ENCODE peak calls at places on chromosomes 4 and X, in four cellular contexts. Y, B, D and M are unnamed samples.

GRCh38 chr4:172141025-172141424 is 327.8 kb downstream of the GALNTL6 start:
- DNase-seq in D (no peak), B (no peak), Y (no peak), M (no peak)

GRCh38 chr4:31655328-31655727 is 935.2 kb downstream of the PCDH7 start:
- DNase-seq in D (peak; percentile 17), Y (no peak), B (no peak), M (no peak)

GRCh38 chr4:99811850-99812249 is 4.8 kb upstream of the DAPP1 start:
- DNase-seq in Y (no peak), D (peak; percentile 20), B (no peak), M (peak; percentile 59)

GRCh38 chr4:88660446-88661294 is 37.0 kb downstream of the NAP1L5 start:
- DNase-seq in Y (no peak), B (no peak), D (peak; percentile 64), M (no peak)

GRCh38 chr4:155207534-155208257 is 740 bp upstream of the NPY2R start:
- DNase-seq in D (no peak), Y (peak; percentile 58), B (peak; percentile 77), M (peak; percentile 90)

GRCh38 chrX:9875801-9876200 is 89.6 kb downstream of the SHROOM2 start:
- DNase-seq in D (no peak), B (no peak), Y (no peak), M (no peak)

GRCh38 chr4:75512336-75513211 is 1.6 kb downstream of the RCHY1 start:
- DNase-seq in D (peak; percentile 54), B (no peak), Y (no peak), M (peak; percentile 69)

GRCh38 chrX:47202316-47202715 is 8.7 kb downstream of the UBA1 start:
- DNase-seq in Y (no peak), B (no peak), D (no peak), M (no peak)

GRCh38 chrX:19661977-19662376 is 146.7 kb upstream of the MAP3K15 start:
- DNase-seq in B (no peak), D (peak; percentile 50), Y (no peak), M (no peak)

GRCh38 chr4:54400802-54401201 is 171.7 kb downstream of the PDGFRA start:
- DNase-seq in Y (no peak), D (peak; percentile 80), B (no peak), M (peak; percentile 14)

GRCh38 chr4:25441519-25442117 is 64.6 kb downstream of the ANAPC4 start:
- DNase-seq in Y (peak; percentile 54), B (peak; percentile 71), D (peak; percentile 59), M (peak; percentile 80)

GRCh38 chr4:69497081-69497480 is 1.4 kb upstream of the UGT2B4 start:
- DNase-seq in B (no peak), D (no peak), Y (no peak), M (peak; percentile 27)

GRCh38 chr4:116522922-116523321 is 562.5 kb downstream of the TRAM1L1 start:
- DNase-seq in B (no peak), D (no peak), Y (no peak), M (no peak)

GRCh38 chrX:68429216-68429615 is 4.1 kb downstream of the OPHN1 start:
- DNase-seq in Y (no peak), D (no peak), B (no peak), M (no peak)

GRCh38 chrX:40171513-40172168 is 73.9 kb upstream of the BCOR start:
- DNase-seq in D (no peak), B (peak; percentile 36), Y (no peak), M (peak; percentile 39)

GRCh38 chr4:155900402-155900801 is 3.1 kb upstream of the TDO2 start:
- DNase-seq in D (peak; percentile 72), Y (no peak), B (no peak), M (peak; percentile 66)

GRCh38 chrX:124555036-124555595 is 208.8 kb downstream of the SH2D1A start:
- DNase-seq in Y (no peak), D (peak; percentile 68), B (no peak), M (peak; percentile 6)

GRCh38 chr4:71857713-71858451 is 74.0 kb upstream of the GC start:
- DNase-seq in Y (peak; percentile 21), D (no peak), B (peak; percentile 73), M (peak; percentile 100)

GRCh38 chr4:136939781-136940180 is 592.5 kb downstream of the PCDH18 start:
- DNase-seq in D (no peak), Y (no peak), B (no peak), M (no peak)

GRCh38 chr4:163911891-163912290 is 417.4 kb downstream of the TMA16 start:
- DNase-seq in B (no peak), D (no peak), Y (no peak), M (no peak)

GRCh38 chr4:42149004-42149403 is 3.5 kb downstream of the BEND4 start:
- DNase-seq in Y (no peak), D (no peak), B (no peak), M (no peak)

GRCh38 chrX:46837543-46838481 is 969 bp downstream of the RP2 start:
- DNase-seq in B (no peak), D (peak; percentile 46), Y (no peak), M (no peak)

GRCh38 chr4:123244233-123244632 is 152.4 kb upstream of the SPRY1 start:
- DNase-seq in D (peak; percentile 65), B (no peak), Y (no peak), M (no peak)

GRCh38 chr4:66974665-66975064 is 570.6 kb downstream of the CENPC start:
- DNase-seq in D (no peak), Y (no peak), B (no peak), M (no peak)

GRCh38 chr4:52202251-52202779 is 151.2 kb downstream of the SPATA18 start:
- DNase-seq in Y (no peak), D (no peak), B (no peak), M (peak; percentile 91)

GRCh38 chrX:148380614-148381561 is 119.5 kb upstream of the AFF2 start:
- DNase-seq in B (no peak), Y (no peak), D (no peak), M (peak; percentile 35)

GRCh38 chr4:122873752-122874151 is 47.1 kb downstream of the FGF2 start:
- DNase-seq in Y (no peak), D (peak; percentile 88), B (no peak), M (no peak)

GRCh38 chrX:105190252-105190853 is 30.1 kb downstream of the TEX13A start:
- DNase-seq in Y (peak; percentile 29), D (peak; percentile 6), B (no peak), M (peak; percentile 32)

GRCh38 chr4:110344165-110344564 is 131.8 kb upstream of the ENPEP start:
- DNase-seq in B (no peak), Y (peak; percentile 2), D (no peak), M (peak; percentile 46)

GRCh38 chrX:71912156-71912555 is 1.5 kb downstream of the NHSL2 start:
- DNase-seq in D (no peak), Y (no peak), B (no peak), M (peak; percentile 34)

GRCh38 chr4:2848449-2848848 is 4.8 kb downstream of the ADD1 start:
- DNase-seq in B (no peak), Y (no peak), D (peak; percentile 28), M (peak; percentile 44)

DNA sequence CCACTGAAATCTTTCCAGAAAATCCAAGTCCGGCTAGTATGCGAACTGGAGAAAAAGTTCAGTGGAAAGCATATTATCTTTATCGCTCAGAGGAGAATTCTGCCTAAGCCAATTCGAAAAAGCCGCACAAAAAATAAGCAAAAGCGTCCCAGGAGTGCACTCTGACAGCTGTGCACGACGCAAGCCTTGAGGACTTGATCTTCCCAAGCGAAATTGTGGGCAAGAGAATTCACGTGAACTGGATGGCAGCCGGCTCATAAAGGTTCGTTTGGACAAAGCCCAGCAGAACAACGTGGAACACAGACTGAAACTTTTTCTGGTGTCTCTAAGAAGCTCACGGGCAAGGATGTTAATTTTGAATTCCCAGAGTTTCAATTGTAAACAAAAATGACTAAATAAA is 34.4 kb downstream of the STX18 start:
- DNase-seq in D (no peak), B (no peak), Y (no peak), M (no peak)
- H2BK120ac ChIP-seq in D (no peak overlapping the region), B (no peak overlapping the region), Y (no peak overlapping the region), M (no peak overlapping the region)

GRCh38 chr4:1402516-1403101 is 3.6 kb downstream of the NKX1-1 start:
- DNase-seq in Y (no peak), D (no peak), B (peak; percentile 34), M (no peak)
- H3K4me1 ChIP-seq in Y (no peaks in the 10 kb centered on the region), D (no peaks in the 10 kb centered on the region), B (no peaks in the 10 kb centered on the region), M (no peaks in the 10 kb centered on the region)

GRCh38 chr4:653831-654525 is 20.1 kb downstream of the ATP5ME start:
- DNase-seq in B (no peak), D (no peak), Y (no peak), M (no peak)
- H3K23ac ChIP-seq in B (no peak overlapping the region), D (no peak overlapping the region), Y (peak overlapping the region; percentile 43), M (no peak overlapping the region)

DNA sequence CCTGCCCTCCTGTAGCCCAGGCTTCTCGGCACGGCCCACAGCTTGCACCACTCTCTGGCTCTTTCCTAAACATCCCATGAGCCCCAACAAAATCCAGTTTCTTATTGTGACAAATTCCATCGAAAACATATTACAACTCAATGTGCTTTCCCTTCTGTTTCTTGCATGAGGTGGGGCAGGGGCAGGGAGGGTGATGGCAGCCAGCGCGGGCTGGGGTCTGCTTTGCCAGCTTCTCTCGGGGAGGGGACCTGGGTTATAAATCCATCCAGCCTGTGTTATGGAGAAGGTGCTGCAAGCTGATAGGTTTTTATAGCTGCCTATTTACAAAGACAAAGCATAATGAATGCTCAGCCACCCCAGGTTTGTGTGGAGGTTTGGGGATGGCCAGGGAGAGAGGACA is 21.1 kb downstream of the PPP2R2C start:
- DNase-seq in B (no peak), Y (no peak), D (no peak), M (no peak)
- H2BK120ac ChIP-seq in B (no peak overlapping the region), Y (no peak overlapping the region), D (no peak overlapping the region), M (no peak overlapping the region)

GRCh38 chr4:159178147-159178541 is 75.3 kb downstream of the RAPGEF2 start:
- DNase-seq in D (peak; percentile 44), B (no peak), Y (no peak), M (no peak)
- H3K4me1 ChIP-seq in D (peaks cover 15% of the 10 kb centered on the region), B (peaks cover 14% of the 10 kb centered on the region), Y (peaks cover 7% of the 10 kb centered on the region), M (peaks cover 10% of the 10 kb centered on the region)